ENCODE peak calls at places on chromosomes 13 and 19, in six cellular contexts. X is HT1080, G is Caco-2, H is B cell, O is NB4, W is MV-4-11. Y is an unnamed sample.

GRCh38 chr13:99314640-99315176 is 7.5 kb upstream of the GPR183 start:
- DNase-seq in X (peak), G (no peak), H (no peak), O (no peak), W (no peak), Y (peak)

GRCh38 chr13:103803349-103803748 is 737.1 kb upstream of the SLC10A2 start:
- DNase-seq in X (no peak), G (no peak), H (no peak), O (no peak), W (no peak), Y (no peak)

GRCh38 chr13:47017476-47017875 is 120.6 kb upstream of the HTR2A start:
- DNase-seq in X (peak), G (no peak), H (no peak), O (no peak), W (no peak), Y (peak)

GRCh38 chr19:11069451-11070009 is 19.7 kb upstream of the LDLR start:
- DNase-seq in X (no peak), G (no peak), H (no peak), O (peak), W (peak), Y (no peak)

GRCh38 chr19:23817519-23817918 is 58.8 kb upstream of the ZNF681 start:
- DNase-seq in X (peak), G (peak), H (no peak), O (peak), W (peak), Y (peak)

GRCh38 chr13:90868321-90868920 is 479.1 kb upstream of the MIR17HG start:
- DNase-seq in X (no peak), G (peak), H (no peak), O (peak), W (peak), Y (peak)

GRCh38 chr19:6125571-6125989 is 9.9 kb upstream of the ACSBG2 start:
- DNase-seq in X (peak), G (peak), H (peak), O (peak), W (peak), Y (peak)

GRCh38 chr19:35346193-35347052 is 1.3 kb upstream of the FFAR1 start:
- DNase-seq in X (no peak), G (no peak), H (peak), O (no peak), W (peak), Y (no peak)

GRCh38 chr19:29546583-29547190 is 20.9 kb downstream of the VSTM2B start:
- DNase-seq in X (no peak), G (peak), H (no peak), O (no peak), W (no peak), Y (peak)

GRCh38 chr19:44718441-44719261 is 19.7 kb downstream of the CEACAM16 start:
- DNase-seq in X (peak), G (peak), H (no peak), O (no peak), W (peak), Y (peak)

GRCh38 chr13:37656247-37656940 is 57.8 kb upstream of the POSTN start:
- DNase-seq in X (peak), G (no peak), H (no peak), O (no peak), W (no peak), Y (peak)

GRCh38 chr19:611506-611869 is 21.8 kb downstream of the HCN2 start:
- DNase-seq in X (peak), G (no peak), H (no peak), O (peak), W (no peak), Y (peak)

GRCh38 chr13:52048516-52048915 is 24.0 kb downstream of the UTP14C start:
- DNase-seq in X (no peak), G (no peak), H (no peak), O (no peak), W (no peak), Y (no peak)

GRCh38 chr13:76703621-76704020 is 182.6 kb downstream of the KCTD12 start:
- DNase-seq in X (no peak), G (no peak), H (no peak), O (no peak), W (no peak), Y (no peak)